ENCODE peak calls at places on chromosomes 1 and 21, in five cellular contexts. L is neural progenitor cell, I is H1, P is OCI-LY7, C is cardiac muscle cell. S is an unnamed sample.
A peak's percentile ranks its signal among the peaks of the same experiment; 100 is the strongest.

GRCh38 chr1:205533729-205534443 is 29.4 kb downstream of the CDK18 start:
- DNase-seq in L (peak; percentile 22), I (no peak), P (no peak), C (no peak), S (no peak)

GRCh38 chr1:172966844-172967540 is 83.7 kb downstream of the TNFSF18 start:
- DNase-seq in L (no peak), I (no peak), P (no peak), C (peak; percentile 9), S (no peak)

GRCh38 chr21:32595431-32595830 is 10.1 kb upstream of the TCP10L start:
- DNase-seq in L (no peak), I (no peak), P (no peak), C (no peak), S (no peak)

GRCh38 chr1:77889240-77889637 is 815 bp downstream of the NEXN start:
- DNase-seq in L (peak; percentile 52), I (no peak), P (no peak), C (peak; percentile 75), S (no peak)

GRCh38 chr1:85581802-85582686 is 1.5 kb downstream of the CCN1 start:
- DNase-seq in L (peak; percentile 66), I (peak; percentile 59), P (no peak), C (peak; percentile 87), S (no peak)

GRCh38 chr1:228989992-228990827 is 254.9 kb downstream of the RHOU start:
- DNase-seq in L (no peak), I (no peak), P (no peak), C (peak; percentile 79), S (no peak)

GRCh38 chr1:179208681-179209477 is 20.6 kb downstream of the ABL2 start:
- DNase-seq in L (no peak), I (no peak), P (no peak), C (peak; percentile 13), S (no peak)

GRCh38 chr1:179016694-179017382 is 8.9 kb upstream of the FAM20B start:
- DNase-seq in L (no peak), I (no peak), P (no peak), C (peak; percentile 89), S (peak; percentile 87)

GRCh38 chr1:174169342-174169741 is 10.0 kb downstream of the RABGAP1L start:
- DNase-seq in L (no peak), I (no peak), P (no peak), C (no peak), S (no peak)

GRCh38 chr1:164559342-164560070 is 522 bp downstream of the PBX1 start:
- DNase-seq in L (peak; percentile 82), I (peak; percentile 63), P (no peak), C (peak; percentile 50), S (no peak)

GRCh38 chr1:165897326-165898303 is 70.2 kb downstream of the UCK2 start:
- DNase-seq in L (no peak), I (no peak), P (no peak), C (peak; percentile 49), S (no peak)

GRCh38 chr1:35901235-35901634 is 18.2 kb downstream of the AGO1 start:
- DNase-seq in L (no peak), I (no peak), P (no peak), C (no peak), S (no peak)
- H3K36me3 ChIP-seq in L (no peaks in the 10 kb centered on the region), I (peaks cover 52% of the 10 kb centered on the region), P (peaks cover 54% of the 10 kb centered on the region), C (peaks cover 34% of the 10 kb centered on the region), S (peaks cover 12% of the 10 kb centered on the region)

GRCh38 chr21:37513383-37513782 is 146.8 kb downstream of the DYRK1A start:
- DNase-seq in L (no peak), I (no peak), P (no peak), C (no peak), S (no peak)

GRCh38 chr21:37514038-37514665 is 147.6 kb downstream of the DYRK1A start:
- DNase-seq in L (no peak), I (no peak), P (no peak), C (no peak), S (no peak)

GRCh38 chr21:37520801-37521200 is 154.2 kb downstream of the DYRK1A start:
- DNase-seq in L (no peak), I (no peak), P (no peak), C (no peak), S (no peak)

GRCh38 chr21:37521658-37522057 is 155.1 kb downstream of the DYRK1A start:
- DNase-seq in L (no peak), I (no peak), P (no peak), C (no peak), S (no peak)

DNA sequence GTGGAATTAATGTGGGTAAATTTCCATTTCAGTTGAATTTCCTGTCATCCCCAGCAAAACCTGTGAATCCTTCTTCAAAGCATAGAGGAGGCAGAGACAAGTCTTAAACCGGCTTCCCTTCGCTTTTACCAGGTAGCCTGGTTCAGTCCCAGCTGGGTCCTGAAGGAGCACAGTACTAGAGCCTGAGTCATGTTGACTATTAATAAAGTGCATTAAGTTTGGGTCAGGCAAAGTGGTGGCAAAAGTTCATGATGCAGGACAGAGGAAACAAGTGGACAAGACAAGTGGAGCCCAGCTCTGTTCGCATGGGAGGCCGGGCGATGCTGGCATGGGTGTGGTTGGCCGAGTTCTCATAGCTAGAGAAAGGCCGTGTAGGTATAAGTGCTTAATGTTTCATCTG is 150.4 kb downstream of the DYRK1A start:
- DNase-seq in L (no peak), I (no peak), P (no peak), C (no peak), S (no peak)
- H3K4me1 ChIP-seq in L (peaks cover 7% of the 10 kb centered on the region), I (peaks cover 14% of the 10 kb centered on the region), P (peaks cover 8% of the 10 kb centered on the region), C (peaks cover 3% of the 10 kb centered on the region), S (no peaks in the 10 kb centered on the region)

DNA sequence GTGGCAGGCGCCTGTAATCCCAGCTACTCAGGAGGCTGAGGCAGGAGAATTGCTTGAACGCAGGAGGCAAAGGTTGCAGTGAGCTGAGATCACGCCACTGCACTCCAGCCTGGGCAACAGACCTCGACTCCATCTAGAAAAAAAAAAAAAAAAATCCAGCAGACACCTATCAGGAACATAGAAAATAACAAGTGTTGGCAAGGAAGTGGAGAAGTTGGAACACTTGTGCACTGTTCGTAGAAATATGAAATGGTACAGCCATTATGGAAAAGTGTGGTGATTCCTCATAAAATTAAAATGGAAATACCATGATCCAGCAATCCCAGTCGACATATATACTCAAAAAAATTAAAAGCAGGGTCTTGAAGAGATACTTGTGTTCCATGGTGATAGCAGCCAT is 12.0 kb upstream of the C1orf162 start:
- DNase-seq in L (no peak), I (no peak), P (no peak), C (no peak), S (no peak)
- H3K36me3 ChIP-seq in L (peaks cover under 1% of the 10 kb centered on the region), I (peaks cover 49% of the 10 kb centered on the region), P (peaks cover 65% of the 10 kb centered on the region), C (peaks cover 58% of the 10 kb centered on the region), S (peaks cover 60% of the 10 kb centered on the region)

GRCh38 chr1:234979316-234980223 is 149.1 kb downstream of the TOMM20 start:
- DNase-seq in L (no peak), I (no peak), P (peak; percentile 68), C (no peak), S (no peak)

GRCh38 chr1:234981758-234982157 is 146.9 kb downstream of the TOMM20 start:
- DNase-seq in L (no peak), I (no peak), P (no peak), C (no peak), S (no peak)

GRCh38 chr1:234978397-234979291 is 150.0 kb downstream of the TOMM20 start:
- DNase-seq in L (no peak), I (no peak), P (peak; percentile 94), C (peak; percentile 78), S (no peak)

GRCh38 chr1:234980224-234980656 is 148.4 kb downstream of the TOMM20 start:
- DNase-seq in L (no peak), I (no peak), P (no peak), C (peak; percentile 81), S (no peak)

DNA sequence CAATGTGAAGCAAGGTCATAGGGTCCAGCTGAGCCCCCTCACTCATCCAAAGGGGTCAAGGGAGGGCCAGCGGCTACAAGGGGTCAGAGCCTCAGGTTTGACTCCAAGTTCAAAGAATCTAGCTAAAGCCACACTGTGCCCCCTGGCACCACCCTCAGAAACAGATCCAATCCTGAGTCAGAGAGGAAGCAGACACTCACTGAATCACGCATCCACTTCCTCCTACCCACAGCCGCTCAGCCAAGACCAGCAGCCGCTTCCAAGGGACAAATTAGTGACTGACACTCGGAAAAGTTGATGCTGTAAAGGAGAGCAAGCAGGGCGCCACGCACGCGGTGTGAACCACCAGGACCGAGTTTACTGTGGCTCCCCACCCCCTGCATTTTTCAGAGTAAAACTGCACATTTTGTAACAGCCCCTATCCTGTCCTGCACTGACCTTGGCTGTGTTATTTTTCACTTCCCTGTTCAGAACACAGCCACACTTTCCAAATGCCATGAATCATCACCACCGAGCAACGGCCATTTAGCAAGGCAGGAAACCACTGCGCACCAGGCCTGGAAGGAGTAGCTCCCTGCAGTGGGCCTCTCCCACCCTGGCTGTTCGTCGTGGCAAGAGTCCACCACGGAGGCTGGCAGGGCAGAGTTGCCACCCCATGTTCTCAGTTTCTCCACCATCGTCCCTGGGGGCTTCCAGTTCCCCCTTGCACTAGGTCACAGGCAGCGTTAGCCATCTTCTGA is 147.8 kb downstream of the TOMM20 start:
- DNase-seq in L (no peak), I (no peak), P (peak; percentile 53), C (peak; percentile 98), S (peak; percentile 76)
- H3K4me1 ChIP-seq in L (peaks cover 17% of the 10 kb centered on the region), I (peaks cover 8% of the 10 kb centered on the region), P (peaks cover 70% of the 10 kb centered on the region), C (peaks cover 11% of the 10 kb centered on the region), S (peaks cover 46% of the 10 kb centered on the region)